ENCODE peak calls at places on chromosome 6, in eight cellular contexts. M is transverse colon; Z is heart left ventricle; G is upper lobe of right lung; Y is A549; I is OCI-LY7; V is hepatocyte; N is CD8-positive, alpha-beta T cell. R is an unnamed sample.

GRCh38 chr6:2264932-2265331 is 19.5 kb upstream of the GMDS start:
- DNase-seq in N (no peak), V (no peak), G (no peak), I (no peak), Y (no peak), M (no peak), Z (no peak), R (no peak)

GRCh38 chr6:132812255-132812732 is 2.1 kb upstream of the RPS12 start:
- DNase-seq in Y (no peak), G (no peak), V (peak; percentile 53), Z (no peak), N (no peak), I (peak; percentile 46), M (no peak), R (no peak)

GRCh38 chr6:41682966-41683459 is 44.7 kb downstream of the MDFI start:
- DNase-seq in I (no peak), Y (no peak), G (no peak), Z (no peak), M (no peak), N (no peak), V (no peak), R (no peak)

GRCh38 chr6:90940812-90941481 is 354.1 kb upstream of the MAP3K7 start:
- DNase-seq in Y (peak; percentile 57), G (no peak), V (peak; percentile 65), N (no peak), Z (no peak), M (no peak), I (peak; percentile 83), R (no peak)

GRCh38 chr6:4212588-4212987 is 77.2 kb upstream of the ECI2 start:
- DNase-seq in V (no peak), Y (no peak), N (no peak), Z (peak; percentile 26), G (no peak), M (no peak), I (no peak), R (no peak)

GRCh38 chr6:169019727-169020491 is 233.7 kb downstream of the THBS2 start:
- DNase-seq in G (no peak), Z (no peak), M (no peak), V (no peak), N (no peak), I (no peak), Y (peak; percentile 6), R (no peak)

GRCh38 chr6:7721654-7722053 is 4.2 kb upstream of the BMP6 start:
- DNase-seq in V (peak; percentile 16), N (no peak), Z (no peak), Y (peak; percentile 55), M (no peak), I (peak; percentile 55), G (no peak), R (no peak)

GRCh38 chr6:25278557-25278913 is 639 bp upstream of the CARMIL1 start:
- DNase-seq in Y (no peak), N (peak; percentile 8), M (no peak), Z (no peak), G (no peak), I (no peak), V (no peak), R (no peak)

GRCh38 chr6:137571854-137572253 is 77.7 kb upstream of the OLIG3 start:
- DNase-seq in Y (peak; percentile 37), Z (no peak), V (peak; percentile 37), I (peak; percentile 59), N (peak; percentile 65), M (peak; percentile 44), G (no peak), R (no peak)

GRCh38 chr6:134063966-134064445 is 11.6 kb upstream of the SLC2A12 start:
- DNase-seq in M (peak; percentile 71), Y (peak; percentile 72), Z (peak; percentile 54), I (peak; percentile 69), V (peak; percentile 77), G (no peak), N (peak; percentile 55), R (no peak)

GRCh38 chr6:125781307-125781868 is 9.4 kb upstream of the NCOA7 start:
- DNase-seq in G (no peak), V (no peak), I (no peak), Z (no peak), M (peak; percentile 37), N (peak; percentile 58), Y (peak; percentile 34), R (no peak)

GRCh38 chr6:2738373-2738979 is 12.2 kb downstream of the MYLK4 start:
- DNase-seq in Z (peak; percentile 29), Y (peak; percentile 53), V (peak; percentile 66), I (peak; percentile 69), G (no peak), N (peak; percentile 56), M (peak; percentile 25), R (no peak)

GRCh38 chr6:30885999-30886896 is 1.9 kb downstream of the DDR1 start:
- DNase-seq in Z (peak; percentile 52), M (peak; percentile 70), Y (peak; percentile 87), G (peak; percentile 59), I (no peak), N (peak; percentile 26), V (peak; percentile 90), R (peak; percentile 87)

GRCh38 chr6:144006731-144007454 is 1.2 kb downstream of the PLAGL1 start:
- DNase-seq in Z (no peak), Y (peak; percentile 19), V (peak; percentile 50), M (peak; percentile 10), N (no peak), I (no peak), G (no peak), R (no peak)

GRCh38 chr6:139881728-139882211 is 507.3 kb upstream of the CITED2 start:
- DNase-seq in V (peak; percentile 21), N (no peak), I (peak; percentile 23), Y (peak; percentile 36), G (no peak), M (peak; percentile 55), Z (no peak), R (no peak)

GRCh38 chr6:35425284-35425683 is 26.9 kb upstream of the FANCE start:
- DNase-seq in G (no peak), M (no peak), Y (no peak), Z (no peak), I (no peak), V (no peak), N (no peak), R (no peak)

GRCh38 chr6:145368075-145368474 is 367.2 kb downstream of the EPM2A start:
- DNase-seq in N (no peak), Y (no peak), M (no peak), I (no peak), G (no peak), V (no peak), Z (peak; percentile 7), R (no peak)

GRCh38 chr6:24775520-24776058 is 852 bp downstream of the GMNN start:
- DNase-seq in G (no peak), V (peak; percentile 32), Z (no peak), Y (no peak), I (peak; percentile 37), M (no peak), N (no peak), R (no peak)

GRCh38 chr6:46367365-46367764 is 123.9 kb downstream of the RCAN2 start:
- DNase-seq in M (no peak), Z (no peak), I (no peak), N (no peak), Y (no peak), G (no peak), V (no peak), R (no peak)

GRCh38 chr6:36129889-36130671 is at the start of gene MAPK13:
- DNase-seq in V (peak; percentile 83), Z (no peak), Y (no peak), G (peak; percentile 85), I (no peak), M (peak; percentile 74), N (peak; percentile 34), R (peak; percentile 60)

GRCh38 chr6:43292763-43293318 is 5.2 kb upstream of the SLC22A7 start:
- DNase-seq in V (no peak), I (no peak), Z (no peak), G (peak; percentile 25), N (no peak), Y (no peak), M (no peak), R (no peak)
- TF ChIP-seq CTCF in V (no peak), I (no peak), Z (no peak), G (no peak), N (no peak), Y (no peak), M (no peak), R (no peak)

GRCh38 chr6:44076016-44076365 is 51.3 kb downstream of the MRPL14 start:
- DNase-seq in M (no peak), Z (no peak), Y (no peak), G (no peak), V (no peak), N (no peak), I (no peak), R (peak; percentile 54)
- H3K4me1 ChIP-seq in M (peaks cover 45% of the 10 kb centered on the region), Z (peaks cover 48% of the 10 kb centered on the region), Y (peaks cover 37% of the 10 kb centered on the region), G (peaks cover 27% of the 10 kb centered on the region), V (peaks cover 35% of the 10 kb centered on the region), N (peaks cover 19% of the 10 kb centered on the region), I (peaks cover 55% of the 10 kb centered on the region), R (peaks cover 61% of the 10 kb centered on the region)

DNA sequence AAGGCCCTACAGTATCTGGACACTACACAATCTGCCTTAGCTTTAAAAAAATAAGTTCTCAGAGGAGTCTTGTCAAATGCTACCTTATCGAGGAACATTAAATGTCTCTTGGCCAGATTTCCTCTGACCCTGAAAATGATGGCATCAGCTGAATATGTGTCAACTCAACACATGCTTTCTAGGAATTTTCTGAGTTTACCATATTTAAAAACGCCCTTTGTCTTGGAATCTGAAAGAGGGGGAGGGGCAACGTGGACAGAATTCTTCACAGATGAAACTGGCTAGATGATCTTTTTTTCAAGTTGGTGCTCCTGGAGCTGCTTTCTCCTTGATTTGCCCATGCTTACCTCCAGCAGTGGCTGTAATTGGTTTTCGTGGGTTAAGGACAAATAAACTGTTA is 5.1 kb downstream of the SOX4 start:
- DNase-seq in N (no peak), Y (no peak), V (no peak), I (peak; percentile 28), M (no peak), G (no peak), Z (no peak), R (no peak)
- H3K4me3 ChIP-seq in N (no peak overlapping the region), Y (peak overlapping the region; percentile 83), V (peak overlapping the region; percentile 59), I (peak overlapping the region; percentile 94), M (peak overlapping the region; percentile 86), G (peak overlapping the region; percentile 75), Z (peak overlapping the region; percentile 81), R (peak overlapping the region; percentile 67)

GRCh38 chr6:11202513-11203305 is 29.8 kb downstream of the NEDD9 start:
- DNase-seq in N (no peak), V (no peak), I (no peak), Y (no peak), Z (no peak), G (no peak), M (no peak), R (no peak)
- TF ChIP-seq CTCF in N (no peak), V (no peak), I (no peak), Y (no peak), Z (no peak), G (no peak), M (no peak), R (no peak)